ENCODE peak calls at places on chromosomes 16 and 17, in five cellular contexts. I is fibroblast of the conjunctiva, M is HT-29, P is head of caudate nucleus, C is foreskin fibroblast. H is an unnamed sample.

GRCh38 chr16:79653337-79654000 is 52.9 kb upstream of the MAF start:
- DNase-seq in I (no peak), C (no peak), P (no peak), M (no peak), H (no peak)

GRCh38 chr17:17414316-17414937 is 62.4 kb upstream of the MED9 start:
- DNase-seq in C (peak; percentile 41), M (no peak), P (peak; percentile 46), I (no peak), H (no peak)

GRCh38 chr17:5630434-5630833 is 46.1 kb upstream of the NLRP1 start:
- DNase-seq in M (no peak), P (no peak), C (peak; percentile 95), I (no peak), H (no peak)

GRCh38 chr16:80113876-80114574 is 426.8 kb upstream of the DYNLRB2 start:
- DNase-seq in I (no peak), M (no peak), P (no peak), C (no peak), H (no peak)

GRCh38 chr17:78105551-78105950 is 23.0 kb downstream of the TMC6 start:
- DNase-seq in P (no peak), I (no peak), M (no peak), C (no peak), H (no peak)

GRCh38 chr17:68443974-68444464 is 13.3 kb downstream of the WIPI1 start:
- DNase-seq in I (no peak), M (no peak), P (no peak), C (no peak), H (no peak)

GRCh38 chr17:47744168-47745036 is 11.4 kb downstream of the TBX21 start:
- DNase-seq in M (no peak), C (no peak), P (no peak), I (no peak), H (no peak)

GRCh38 chr16:65117701-65118448 is 4.0 kb downstream of the CDH11 start:
- DNase-seq in I (peak; percentile 84), C (peak; percentile 81), M (peak; percentile 70), P (peak; percentile 88), H (no peak)

GRCh38 chr17:82948081-82948511 is 108.3 kb upstream of the ZNF750 start:
- DNase-seq in I (no peak), C (no peak), P (peak; percentile 7), M (no peak), H (no peak)

GRCh38 chr16:8323153-8323552 is 267.2 kb downstream of the TMEM114 start:
- DNase-seq in I (no peak), M (no peak), C (no peak), P (no peak), H (no peak)

GRCh38 chr17:37360632-37361031 is 15.2 kb upstream of the C17orf78 start:
- DNase-seq in M (peak; percentile 57), P (no peak), I (no peak), C (peak; percentile 32), H (no peak)

GRCh38 chr17:63275968-63276349 is 170.1 kb downstream of the CYB561 start:
- DNase-seq in M (no peak), C (no peak), P (no peak), I (no peak), H (no peak)

GRCh38 chr16:2585651-2586081 is 47.8 kb downstream of the PDPK1 start:
- DNase-seq in I (no peak), C (no peak), P (no peak), M (no peak), H (no peak)

GRCh38 chr16:85168732-85169256 is 56.5 kb upstream of the CIBAR2 start:
- DNase-seq in P (no peak), M (no peak), I (no peak), C (peak; percentile 66), H (no peak)

GRCh38 chr17:36777118-36777517 is 160.2 kb upstream of the LHX1 start:
- DNase-seq in P (no peak), M (no peak), I (no peak), C (no peak), H (no peak)

GRCh38 chr16:87487361-87487924 is 5.4 kb downstream of the ZCCHC14 start:
- DNase-seq in I (no peak), M (peak; percentile 86), P (no peak), C (no peak), H (no peak)

GRCh38 chr16:1162701-1163566 is 10.0 kb downstream of the CACNA1H start:
- DNase-seq in M (no peak), I (no peak), P (no peak), C (no peak), H (no peak)

GRCh38 chr17:35057332-35057915 is 6.1 kb downstream of the RFFL start:
- DNase-seq in P (no peak), I (no peak), M (peak; percentile 41), C (no peak), H (no peak)

GRCh38 chr17:81924557-81925532 is 2.7 kb downstream of the MAFG start:
- DNase-seq in C (no peak), P (no peak), I (no peak), M (peak; percentile 39), H (no peak)

GRCh38 chr16:69481901-69482341 is 57.5 kb downstream of the CYB5B start:
- DNase-seq in I (peak; percentile 74), M (no peak), C (peak; percentile 61), P (peak; percentile 73), H (no peak)

GRCh38 chr16:22098538-22099255 is 6.4 kb downstream of the VWA3A start:
- DNase-seq in M (peak; percentile 62), P (no peak), I (peak; percentile 30), C (peak; percentile 33), H (no peak)